ENCODE peak calls at places on chromosome 20, in ten cellular contexts. W is tibial nerve, B is NT2/D1, L is hepatocyte, G is GM23248, A is sigmoid colon, I is neuronal stem cell, C is AG09309, K is HFF-Myc, M is heart right ventricle. E is an unnamed sample.
A peak's percentile ranks its signal among the peaks of the same experiment; 100 is the strongest.

GRCh38 chr20:47055699-47056369 is 161.2 kb downstream of the EYA2 start:
- DNase-seq in W (peak; percentile 38), B (no peak), L (peak; percentile 14), G (peak; percentile 47), A (no peak), I (no peak), C (peak; percentile 23), K (peak; percentile 92), M (no peak), E (no peak)

GRCh38 chr20:41141153-41141815 is 3.9 kb downstream of the PLCG1 start:
- DNase-seq in W (peak; percentile 34), B (no peak), L (no peak), G (peak; percentile 31), A (peak; percentile 75), I (no peak), C (no peak), K (no peak), M (peak; percentile 60), E (no peak)

GRCh38 chr20:14414560-14414959 is 77.1 kb upstream of the FLRT3 start:
- DNase-seq in W (no peak), B (no peak), L (no peak), G (no peak), A (no peak), I (no peak), C (no peak), K (no peak), M (no peak), E (no peak)

GRCh38 chr20:16927031-16927430 is 178.9 kb downstream of the OTOR start:
- DNase-seq in W (no peak), B (no peak), L (peak; percentile 25), G (peak; percentile 42), A (no peak), I (no peak), C (no peak), K (no peak), M (no peak), E (no peak)

GRCh38 chr20:25336561-25337422 is 53.8 kb downstream of the ABHD12 start:
- DNase-seq in W (no peak), B (no peak), L (peak; percentile 47), G (peak; percentile 12), A (no peak), I (no peak), C (no peak), K (no peak), M (no peak), E (no peak)

GRCh38 chr20:24379116-24379927 is 90.1 kb upstream of the SYNDIG1 start:
- DNase-seq in W (no peak), B (no peak), L (no peak), G (peak; percentile 59), A (peak; percentile 75), I (no peak), C (peak; percentile 52), K (no peak), M (peak; percentile 20), E (no peak)

GRCh38 chr20:46133886-46134654 is 16.0 kb downstream of the CD40 start:
- DNase-seq in W (no peak), B (no peak), L (no peak), G (no peak), A (no peak), I (no peak), C (no peak), K (no peak), M (no peak), E (no peak)

GRCh38 chr20:25418779-25419178 is 11.3 kb downstream of the GINS1 start:
- DNase-seq in W (no peak), B (no peak), L (no peak), G (peak; percentile 48), A (no peak), I (no peak), C (no peak), K (no peak), M (no peak), E (peak; percentile 11)

GRCh38 chr20:9884061-9884460 is 45.2 kb upstream of the PAK5 start:
- DNase-seq in W (no peak), B (no peak), L (peak; percentile 9), G (no peak), A (no peak), I (no peak), C (no peak), K (no peak), M (no peak), E (no peak)

GRCh38 chr20:48772183-48772976 is 55.4 kb downstream of the PREX1 start:
- DNase-seq in W (peak; percentile 51), B (no peak), L (no peak), G (no peak), A (peak; percentile 78), I (no peak), C (no peak), K (no peak), M (peak; percentile 70), E (no peak)

GRCh38 chr20:11136691-11137090 is 462.9 kb upstream of the JAG1 start:
- DNase-seq in W (no peak), B (no peak), L (no peak), G (no peak), A (no peak), I (no peak), C (no peak), K (no peak), M (no peak), E (no peak)

DNA sequence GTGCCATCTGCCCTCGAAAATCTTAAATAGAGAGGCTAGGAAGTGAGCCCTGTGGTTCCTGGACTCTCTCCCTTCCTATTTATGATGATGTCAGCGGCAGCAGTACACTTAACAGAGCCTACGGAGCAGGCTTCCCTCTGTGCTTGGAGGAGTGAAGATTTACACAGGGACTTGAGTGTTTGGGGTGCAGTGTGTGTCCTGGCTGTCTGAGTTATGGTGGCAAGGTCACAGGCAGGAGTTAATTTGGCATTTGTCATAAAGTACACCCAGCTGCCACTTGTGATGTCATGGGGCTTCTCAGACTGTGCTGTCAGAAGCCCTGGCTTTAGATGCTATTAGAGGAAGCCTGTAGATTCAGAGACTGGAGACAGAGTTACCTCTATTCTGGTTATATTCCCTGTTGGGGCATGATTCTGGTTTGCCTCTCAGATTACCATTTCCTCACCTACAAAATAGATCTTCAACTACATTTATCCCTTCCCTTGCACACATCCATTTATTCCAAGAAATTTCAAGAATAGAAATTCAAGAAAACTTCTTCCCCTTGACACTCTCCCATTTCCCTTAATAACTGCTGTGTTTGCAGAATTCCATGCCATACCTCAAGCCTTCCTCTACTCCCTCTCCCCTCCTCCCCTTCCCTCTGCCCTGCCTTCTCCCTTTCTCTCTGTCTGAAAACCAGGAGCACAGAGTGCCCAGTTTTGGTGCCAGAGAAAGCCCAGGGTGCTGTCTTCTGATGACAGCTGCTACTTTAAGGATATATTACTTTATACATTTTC is 72.1 kb downstream of the SLC24A3 start:
- DNase-seq in W (no peak), B (no peak), L (no peak), G (no peak), A (peak; percentile 75), I (no peak), C (no peak), K (no peak), M (no peak), E (no peak)
- H3K4me3 ChIP-seq in W (no peak overlapping the region), B (no peak overlapping the region), L (no peak overlapping the region), G (no peak overlapping the region), A (no peak overlapping the region), I (no peak overlapping the region), C (no peak overlapping the region), K (no peak overlapping the region), M (no peak overlapping the region), E (no peak overlapping the region)

GRCh38 chr20:63414720-63415417 is 53.7 kb upstream of the CHRNA4 start:
- DNase-seq in W (no peak), B (no peak), L (no peak), G (no peak), A (no peak), I (no peak), C (no peak), K (no peak), M (no peak), E (no peak)

GRCh38 chr20:63413323-63413722 is 52.2 kb upstream of the CHRNA4 start:
- DNase-seq in W (no peak), B (no peak), L (no peak), G (no peak), A (no peak), I (no peak), C (no peak), K (no peak), M (no peak), E (no peak)

GRCh38 chr20:63415418-63416108 is 54.4 kb upstream of the CHRNA4 start:
- DNase-seq in W (no peak), B (no peak), L (no peak), G (no peak), A (no peak), I (no peak), C (no peak), K (no peak), M (no peak), E (no peak)

GRCh38 chr20:63412889-63413288 is 51.7 kb upstream of the CHRNA4 start:
- DNase-seq in W (no peak), B (no peak), L (no peak), G (no peak), A (no peak), I (no peak), C (no peak), K (no peak), M (no peak), E (no peak)

GRCh38 chr20:63413963-63414684 is 53.0 kb upstream of the CHRNA4 start:
- DNase-seq in W (no peak), B (no peak), L (no peak), G (no peak), A (no peak), I (no peak), C (no peak), K (no peak), M (no peak), E (no peak)
- H3K4me3 ChIP-seq in W (no peak overlapping the region), B (no peak overlapping the region), L (no peak overlapping the region), G (no peak overlapping the region), A (no peak overlapping the region), I (no peak overlapping the region), C (no peak overlapping the region), K (no peak overlapping the region), M (no peak overlapping the region), E (no peak overlapping the region)

GRCh38 chr20:574297-574942 is 30.8 kb upstream of the CSNK2A1 start:
- DNase-seq in W (no peak), B (peak; percentile 64), L (no peak), G (no peak), A (no peak), I (no peak), C (no peak), K (no peak), M (peak; percentile 59), E (no peak)
- H3K4me3 ChIP-seq in W (no peak overlapping the region), B (no peak overlapping the region), L (no peak overlapping the region), G (no peak overlapping the region), A (no peak overlapping the region), I (no peak overlapping the region), C (no peak overlapping the region), K (no peak overlapping the region), M (no peak overlapping the region), E (no peak overlapping the region)

DNA sequence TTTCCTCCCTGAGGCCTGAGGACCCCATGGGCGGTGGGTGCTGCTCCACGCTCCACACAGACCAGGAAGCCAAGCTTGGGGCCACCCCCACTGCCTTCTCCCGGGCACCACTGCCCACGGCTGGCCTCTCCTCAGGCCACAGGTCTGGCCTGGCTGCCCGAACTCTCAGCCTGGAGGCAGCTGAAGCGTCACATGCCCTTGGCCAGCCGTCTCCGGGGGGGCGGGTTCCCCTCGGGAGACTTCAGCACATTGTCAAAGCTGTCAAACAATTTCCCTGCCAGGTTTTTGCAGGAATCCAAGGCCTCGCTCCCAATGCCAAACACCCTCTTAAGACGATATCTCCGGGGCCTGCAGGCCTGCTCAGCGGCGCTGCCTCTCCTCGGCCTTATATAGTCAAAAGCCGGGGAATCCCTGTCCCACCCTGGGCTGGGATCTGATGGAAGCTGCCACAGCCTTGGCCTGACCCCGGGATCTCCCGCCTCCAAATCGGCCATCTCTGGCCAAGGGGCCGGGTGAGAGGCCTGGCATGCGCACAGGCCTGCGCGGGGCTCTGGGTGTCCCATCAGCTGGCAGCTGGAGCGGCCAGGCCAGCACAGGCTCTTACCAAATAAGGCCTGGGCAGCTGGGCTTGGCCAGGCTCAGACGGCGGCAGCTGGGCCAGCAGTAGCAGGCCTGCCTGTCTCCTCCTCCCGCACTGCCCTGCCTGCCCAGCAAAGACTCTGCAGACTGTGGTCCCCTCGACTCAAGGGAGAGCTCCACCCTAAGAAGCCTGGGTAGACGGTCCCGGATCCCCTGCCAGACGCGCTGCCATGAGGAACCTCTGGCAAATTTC is 49.7 kb downstream of the RBM38 start:
- DNase-seq in W (peak; percentile 22), B (no peak), L (peak; percentile 54), G (peak; percentile 71), A (peak; percentile 97), I (no peak), C (no peak), K (no peak), M (peak; percentile 86), E (peak; percentile 20)
- H3K4me3 ChIP-seq in W (no peak overlapping the region), B (no peak overlapping the region), L (no peak overlapping the region), G (no peak overlapping the region), A (no peak overlapping the region), I (no peak overlapping the region), C (no peak overlapping the region), K (no peak overlapping the region), M (no peak overlapping the region), E (no peak overlapping the region)

E was measured in skeletal muscle cell.